ENCODE peak calls at places on chromosome 9, in eight cellular contexts. One of them, this sample, is unnamed.

GRCh38 chr9:115524467-115525059 is 406.6 kb upstream of the TNC start:
- DNase-seq in NCI-H460: peak
- DNase-seq in GM12892: no peak
- DNase-seq in activated T-cell treated with anti-CD3 and anti-CD28 coated beads, Interleukin-2, amount 50 U/mL, for 72 hours: peak
- DNase-seq in pons: peak
- DNase-seq in activated CD4-positive, alpha-beta T cell treated with anti-CD3 and anti-CD28 coated beads, Interleukin-2, amount 50 U/mL, for 24 hours: no peak
- DNase-seq in effector memory CD4-positive, alpha-beta T cell: no peak
- DNase-seq in tibial nerve: peak
- DNase-seq in this sample: no peak

GRCh38 chr9:114481789-114482188 is 23.5 kb downstream of the WHRN start:
- DNase-seq in tibial nerve: no peak
- DNase-seq in activated CD4-positive, alpha-beta T cell treated with anti-CD3 and anti-CD28 coated beads, Interleukin-2, amount 50 U/mL, for 24 hours: no peak
- DNase-seq in pons: no peak
- DNase-seq in NCI-H460: no peak
- DNase-seq in GM12892: no peak
- DNase-seq in effector memory CD4-positive, alpha-beta T cell: no peak
- DNase-seq in activated T-cell treated with anti-CD3 and anti-CD28 coated beads, Interleukin-2, amount 50 U/mL, for 72 hours: no peak
- DNase-seq in this sample: no peak

GRCh38 chr9:109579191-109579948 is 81.3 kb upstream of the PTPN3 start:
- DNase-seq in tibial nerve: no peak
- DNase-seq in pons: no peak
- DNase-seq in NCI-H460: no peak
- DNase-seq in activated T-cell treated with anti-CD3 and anti-CD28 coated beads, Interleukin-2, amount 50 U/mL, for 72 hours: no peak
- DNase-seq in GM12892: no peak
- DNase-seq in activated CD4-positive, alpha-beta T cell treated with anti-CD3 and anti-CD28 coated beads, Interleukin-2, amount 50 U/mL, for 24 hours: no peak
- DNase-seq in effector memory CD4-positive, alpha-beta T cell: no peak
- DNase-seq in this sample: no peak

GRCh38 chr9:82332774-82333152 is 344.2 kb downstream of the SPATA31D1 start:
- DNase-seq in GM12892: no peak
- DNase-seq in tibial nerve: no peak
- DNase-seq in activated T-cell treated with anti-CD3 and anti-CD28 coated beads, Interleukin-2, amount 50 U/mL, for 72 hours: no peak
- DNase-seq in effector memory CD4-positive, alpha-beta T cell: no peak
- DNase-seq in pons: no peak
- DNase-seq in activated CD4-positive, alpha-beta T cell treated with anti-CD3 and anti-CD28 coated beads, Interleukin-2, amount 50 U/mL, for 24 hours: no peak
- DNase-seq in NCI-H460: no peak
- DNase-seq in this sample: no peak

GRCh38 chr9:121222524-121223171 is 21.0 kb upstream of the RAB14 start:
- DNase-seq in pons: peak
- DNase-seq in GM12892: no peak
- DNase-seq in NCI-H460: peak
- DNase-seq in activated CD4-positive, alpha-beta T cell treated with anti-CD3 and anti-CD28 coated beads, Interleukin-2, amount 50 U/mL, for 24 hours: no peak
- DNase-seq in effector memory CD4-positive, alpha-beta T cell: no peak
- DNase-seq in activated T-cell treated with anti-CD3 and anti-CD28 coated beads, Interleukin-2, amount 50 U/mL, for 72 hours: no peak
- DNase-seq in tibial nerve: no peak
- DNase-seq in this sample: no peak

GRCh38 chr9:114486205-114486963 is 18.9 kb downstream of the WHRN start:
- DNase-seq in tibial nerve: no peak
- DNase-seq in activated CD4-positive, alpha-beta T cell treated with anti-CD3 and anti-CD28 coated beads, Interleukin-2, amount 50 U/mL, for 24 hours: no peak
- DNase-seq in pons: no peak
- DNase-seq in activated T-cell treated with anti-CD3 and anti-CD28 coated beads, Interleukin-2, amount 50 U/mL, for 72 hours: no peak
- DNase-seq in effector memory CD4-positive, alpha-beta T cell: no peak
- DNase-seq in NCI-H460: no peak
- DNase-seq in GM12892: no peak
- DNase-seq in this sample: no peak

GRCh38 chr9:88991066-88992030 is at the start of gene S1PR3:
- DNase-seq in activated CD4-positive, alpha-beta T cell treated with anti-CD3 and anti-CD28 coated beads, Interleukin-2, amount 50 U/mL, for 24 hours: no peak
- DNase-seq in activated T-cell treated with anti-CD3 and anti-CD28 coated beads, Interleukin-2, amount 50 U/mL, for 72 hours: peak
- DNase-seq in pons: no peak
- DNase-seq in effector memory CD4-positive, alpha-beta T cell: no peak
- DNase-seq in tibial nerve: peak
- DNase-seq in NCI-H460: no peak
- DNase-seq in GM12892: no peak
- DNase-seq in this sample: peak

GRCh38 chr9:7489018-7489417 is 310.6 kb downstream of the DMAC1 start:
- DNase-seq in activated T-cell treated with anti-CD3 and anti-CD28 coated beads, Interleukin-2, amount 50 U/mL, for 72 hours: no peak
- DNase-seq in effector memory CD4-positive, alpha-beta T cell: no peak
- DNase-seq in NCI-H460: no peak
- DNase-seq in activated CD4-positive, alpha-beta T cell treated with anti-CD3 and anti-CD28 coated beads, Interleukin-2, amount 50 U/mL, for 24 hours: no peak
- DNase-seq in pons: no peak
- DNase-seq in tibial nerve: peak
- DNase-seq in GM12892: no peak
- DNase-seq in this sample: peak

GRCh38 chr9:102273952-102274351 is 535.5 kb upstream of the GRIN3A start:
- DNase-seq in activated CD4-positive, alpha-beta T cell treated with anti-CD3 and anti-CD28 coated beads, Interleukin-2, amount 50 U/mL, for 24 hours: no peak
- DNase-seq in pons: no peak
- DNase-seq in tibial nerve: no peak
- DNase-seq in GM12892: no peak
- DNase-seq in effector memory CD4-positive, alpha-beta T cell: no peak
- DNase-seq in NCI-H460: no peak
- DNase-seq in activated T-cell treated with anti-CD3 and anti-CD28 coated beads, Interleukin-2, amount 50 U/mL, for 72 hours: no peak
- DNase-seq in this sample: no peak

GRCh38 chr9:133633681-133633990 is 2.5 kb upstream of the DBH start:
- DNase-seq in tibial nerve: no peak
- DNase-seq in GM12892: no peak
- DNase-seq in NCI-H460: no peak
- DNase-seq in effector memory CD4-positive, alpha-beta T cell: no peak
- DNase-seq in activated T-cell treated with anti-CD3 and anti-CD28 coated beads, Interleukin-2, amount 50 U/mL, for 72 hours: no peak
- DNase-seq in activated CD4-positive, alpha-beta T cell treated with anti-CD3 and anti-CD28 coated beads, Interleukin-2, amount 50 U/mL, for 24 hours: no peak
- DNase-seq in pons: no peak
- DNase-seq in this sample: no peak

GRCh38 chr9:121609845-121610637 is 41.4 kb upstream of the DAB2IP start:
- DNase-seq in NCI-H460: no peak
- DNase-seq in pons: no peak
- DNase-seq in effector memory CD4-positive, alpha-beta T cell: no peak
- DNase-seq in activated CD4-positive, alpha-beta T cell treated with anti-CD3 and anti-CD28 coated beads, Interleukin-2, amount 50 U/mL, for 24 hours: no peak
- DNase-seq in activated T-cell treated with anti-CD3 and anti-CD28 coated beads, Interleukin-2, amount 50 U/mL, for 72 hours: no peak
- DNase-seq in tibial nerve: no peak
- DNase-seq in GM12892: no peak
- DNase-seq in this sample: no peak

GRCh38 chr9:121369595-121370265 is at the start of gene STOM:
- DNase-seq in NCI-H460: peak
- DNase-seq in tibial nerve: peak
- DNase-seq in activated CD4-positive, alpha-beta T cell treated with anti-CD3 and anti-CD28 coated beads, Interleukin-2, amount 50 U/mL, for 24 hours: no peak
- DNase-seq in effector memory CD4-positive, alpha-beta T cell: peak
- DNase-seq in pons: peak
- DNase-seq in GM12892: no peak
- DNase-seq in activated T-cell treated with anti-CD3 and anti-CD28 coated beads, Interleukin-2, amount 50 U/mL, for 72 hours: peak
- DNase-seq in this sample: peak

GRCh38 chr9:16341176-16341575 is 529.3 kb downstream of the BNC2 start:
- DNase-seq in pons: no peak
- DNase-seq in NCI-H460: no peak
- DNase-seq in activated CD4-positive, alpha-beta T cell treated with anti-CD3 and anti-CD28 coated beads, Interleukin-2, amount 50 U/mL, for 24 hours: no peak
- DNase-seq in GM12892: no peak
- DNase-seq in effector memory CD4-positive, alpha-beta T cell: no peak
- DNase-seq in activated T-cell treated with anti-CD3 and anti-CD28 coated beads, Interleukin-2, amount 50 U/mL, for 72 hours: no peak
- DNase-seq in tibial nerve: no peak
- DNase-seq in this sample: no peak

GRCh38 chr9:136372561-136373299 is 739 bp downstream of the CARD9 start:
- DNase-seq in activated CD4-positive, alpha-beta T cell treated with anti-CD3 and anti-CD28 coated beads, Interleukin-2, amount 50 U/mL, for 24 hours: no peak
- DNase-seq in GM12892: no peak
- DNase-seq in pons: peak
- DNase-seq in tibial nerve: peak
- DNase-seq in effector memory CD4-positive, alpha-beta T cell: no peak
- DNase-seq in activated T-cell treated with anti-CD3 and anti-CD28 coated beads, Interleukin-2, amount 50 U/mL, for 72 hours: no peak
- DNase-seq in NCI-H460: no peak
- DNase-seq in this sample: peak

GRCh38 chr9:123355761-123356520 is at the start of gene CRB2:
- DNase-seq in NCI-H460: no peak
- DNase-seq in pons: no peak
- DNase-seq in activated T-cell treated with anti-CD3 and anti-CD28 coated beads, Interleukin-2, amount 50 U/mL, for 72 hours: no peak
- DNase-seq in GM12892: peak
- DNase-seq in effector memory CD4-positive, alpha-beta T cell: no peak
- DNase-seq in activated CD4-positive, alpha-beta T cell treated with anti-CD3 and anti-CD28 coated beads, Interleukin-2, amount 50 U/mL, for 24 hours: no peak
- DNase-seq in tibial nerve: no peak
- DNase-seq in this sample: no peak

GRCh38 chr9:132731230-132731629 is 61.0 kb downstream of the GTF3C4 start:
- DNase-seq in activated CD4-positive, alpha-beta T cell treated with anti-CD3 and anti-CD28 coated beads, Interleukin-2, amount 50 U/mL, for 24 hours: no peak
- DNase-seq in tibial nerve: no peak
- DNase-seq in activated T-cell treated with anti-CD3 and anti-CD28 coated beads, Interleukin-2, amount 50 U/mL, for 72 hours: no peak
- DNase-seq in NCI-H460: no peak
- DNase-seq in GM12892: no peak
- DNase-seq in pons: no peak
- DNase-seq in effector memory CD4-positive, alpha-beta T cell: no peak
- DNase-seq in this sample: no peak

GRCh38 chr9:16358751-16359150 is 511.7 kb downstream of the BNC2 start:
- DNase-seq in activated T-cell treated with anti-CD3 and anti-CD28 coated beads, Interleukin-2, amount 50 U/mL, for 72 hours: no peak
- DNase-seq in effector memory CD4-positive, alpha-beta T cell: no peak
- DNase-seq in GM12892: no peak
- DNase-seq in NCI-H460: no peak
- DNase-seq in pons: no peak
- DNase-seq in tibial nerve: no peak
- DNase-seq in activated CD4-positive, alpha-beta T cell treated with anti-CD3 and anti-CD28 coated beads, Interleukin-2, amount 50 U/mL, for 24 hours: no peak
- DNase-seq in this sample: no peak

GRCh38 chr9:131473891-131474290 is 28.8 kb upstream of the POMT1 start:
- DNase-seq in effector memory CD4-positive, alpha-beta T cell: no peak
- DNase-seq in activated T-cell treated with anti-CD3 and anti-CD28 coated beads, Interleukin-2, amount 50 U/mL, for 72 hours: no peak
- DNase-seq in GM12892: no peak
- DNase-seq in activated CD4-positive, alpha-beta T cell treated with anti-CD3 and anti-CD28 coated beads, Interleukin-2, amount 50 U/mL, for 24 hours: no peak
- DNase-seq in pons: no peak
- DNase-seq in NCI-H460: no peak
- DNase-seq in tibial nerve: no peak
- DNase-seq in this sample: no peak

GRCh38 chr9:25677301-25678146 is 720 bp downstream of the TUSC1 start:
- DNase-seq in activated CD4-positive, alpha-beta T cell treated with anti-CD3 and anti-CD28 coated beads, Interleukin-2, amount 50 U/mL, for 24 hours: no peak
- DNase-seq in activated T-cell treated with anti-CD3 and anti-CD28 coated beads, Interleukin-2, amount 50 U/mL, for 72 hours: peak
- DNase-seq in GM12892: no peak
- DNase-seq in NCI-H460: peak
- DNase-seq in tibial nerve: peak
- DNase-seq in pons: peak
- DNase-seq in effector memory CD4-positive, alpha-beta T cell: no peak
- DNase-seq in this sample: peak

GRCh38 chr9:4020747-4021296 is 279.0 kb downstream of the GLIS3 start:
- DNase-seq in tibial nerve: no peak
- DNase-seq in GM12892: no peak
- DNase-seq in activated CD4-positive, alpha-beta T cell treated with anti-CD3 and anti-CD28 coated beads, Interleukin-2, amount 50 U/mL, for 24 hours: no peak
- DNase-seq in NCI-H460: no peak
- DNase-seq in activated T-cell treated with anti-CD3 and anti-CD28 coated beads, Interleukin-2, amount 50 U/mL, for 72 hours: no peak
- DNase-seq in effector memory CD4-positive, alpha-beta T cell: no peak
- DNase-seq in pons: no peak
- DNase-seq in this sample: no peak

GRCh38 chr9:130638278-130639118 is 25.9 kb upstream of the PRDM12 start:
- DNase-seq in effector memory CD4-positive, alpha-beta T cell: no peak
- DNase-seq in tibial nerve: no peak
- DNase-seq in activated CD4-positive, alpha-beta T cell treated with anti-CD3 and anti-CD28 coated beads, Interleukin-2, amount 50 U/mL, for 24 hours: no peak
- DNase-seq in pons: no peak
- DNase-seq in GM12892: no peak
- DNase-seq in NCI-H460: no peak
- DNase-seq in activated T-cell treated with anti-CD3 and anti-CD28 coated beads, Interleukin-2, amount 50 U/mL, for 72 hours: no peak
- DNase-seq in this sample: no peak

GRCh38 chr9:84141762-84142370 is 161.3 kb downstream of the RMI1 start:
- DNase-seq in activated T-cell treated with anti-CD3 and anti-CD28 coated beads, Interleukin-2, amount 50 U/mL, for 72 hours: no peak
- DNase-seq in tibial nerve: no peak
- DNase-seq in activated CD4-positive, alpha-beta T cell treated with anti-CD3 and anti-CD28 coated beads, Interleukin-2, amount 50 U/mL, for 24 hours: no peak
- DNase-seq in NCI-H460: no peak
- DNase-seq in pons: no peak
- DNase-seq in GM12892: no peak
- DNase-seq in effector memory CD4-positive, alpha-beta T cell: no peak
- DNase-seq in this sample: no peak

GRCh38 chr9:3887798-3888495 is 362.1 kb upstream of the RFX3 start:
- DNase-seq in tibial nerve: no peak
- DNase-seq in activated T-cell treated with anti-CD3 and anti-CD28 coated beads, Interleukin-2, amount 50 U/mL, for 72 hours: no peak
- DNase-seq in activated CD4-positive, alpha-beta T cell treated with anti-CD3 and anti-CD28 coated beads, Interleukin-2, amount 50 U/mL, for 24 hours: no peak
- DNase-seq in NCI-H460: no peak
- DNase-seq in effector memory CD4-positive, alpha-beta T cell: no peak
- DNase-seq in GM12892: no peak
- DNase-seq in pons: no peak
- DNase-seq in this sample: no peak

GRCh38 chr9:86642721-86643120 is 288.5 kb upstream of the TUT7 start:
- DNase-seq in activated T-cell treated with anti-CD3 and anti-CD28 coated beads, Interleukin-2, amount 50 U/mL, for 72 hours: no peak
- DNase-seq in NCI-H460: no peak
- DNase-seq in tibial nerve: no peak
- DNase-seq in effector memory CD4-positive, alpha-beta T cell: no peak
- DNase-seq in activated CD4-positive, alpha-beta T cell treated with anti-CD3 and anti-CD28 coated beads, Interleukin-2, amount 50 U/mL, for 24 hours: no peak
- DNase-seq in GM12892: no peak
- DNase-seq in pons: no peak
- DNase-seq in this sample: no peak

GRCh38 chr9:107485451-107486043 is 4.0 kb downstream of the KLF4 start:
- DNase-seq in tibial nerve: no peak
- DNase-seq in effector memory CD4-positive, alpha-beta T cell: no peak
- DNase-seq in activated CD4-positive, alpha-beta T cell treated with anti-CD3 and anti-CD28 coated beads, Interleukin-2, amount 50 U/mL, for 24 hours: no peak
- DNase-seq in activated T-cell treated with anti-CD3 and anti-CD28 coated beads, Interleukin-2, amount 50 U/mL, for 72 hours: no peak
- DNase-seq in NCI-H460: no peak
- DNase-seq in pons: no peak
- DNase-seq in GM12892: no peak
- DNase-seq in this sample: no peak

GRCh38 chr9:77648458-77649108 is 461 bp upstream of the GNA14 start:
- DNase-seq in activated CD4-positive, alpha-beta T cell treated with anti-CD3 and anti-CD28 coated beads, Interleukin-2, amount 50 U/mL, for 24 hours: no peak
- DNase-seq in NCI-H460: no peak
- DNase-seq in activated T-cell treated with anti-CD3 and anti-CD28 coated beads, Interleukin-2, amount 50 U/mL, for 72 hours: peak
- DNase-seq in tibial nerve: no peak
- DNase-seq in GM12892: no peak
- DNase-seq in effector memory CD4-positive, alpha-beta T cell: no peak
- DNase-seq in pons: peak
- DNase-seq in this sample: peak

GRCh38 chr9:106528158-106528557 is 334.8 kb upstream of the ZNF462 start:
- DNase-seq in GM12892: no peak
- DNase-seq in pons: peak
- DNase-seq in effector memory CD4-positive, alpha-beta T cell: no peak
- DNase-seq in activated CD4-positive, alpha-beta T cell treated with anti-CD3 and anti-CD28 coated beads, Interleukin-2, amount 50 U/mL, for 24 hours: no peak
- DNase-seq in tibial nerve: no peak
- DNase-seq in activated T-cell treated with anti-CD3 and anti-CD28 coated beads, Interleukin-2, amount 50 U/mL, for 72 hours: no peak
- DNase-seq in NCI-H460: no peak
- DNase-seq in this sample: no peak

GRCh38 chr9:97059661-97060060 is 20.7 kb upstream of the CTSV start:
- DNase-seq in GM12892: no peak
- DNase-seq in NCI-H460: no peak
- DNase-seq in tibial nerve: no peak
- DNase-seq in effector memory CD4-positive, alpha-beta T cell: no peak
- DNase-seq in activated T-cell treated with anti-CD3 and anti-CD28 coated beads, Interleukin-2, amount 50 U/mL, for 72 hours: peak
- DNase-seq in activated CD4-positive, alpha-beta T cell treated with anti-CD3 and anti-CD28 coated beads, Interleukin-2, amount 50 U/mL, for 24 hours: no peak
- DNase-seq in pons: no peak
- DNase-seq in this sample: no peak

GRCh38 chr9:110116543-110116885 is 91.4 kb downstream of the C9orf152 start:
- DNase-seq in NCI-H460: peak
- DNase-seq in activated CD4-positive, alpha-beta T cell treated with anti-CD3 and anti-CD28 coated beads, Interleukin-2, amount 50 U/mL, for 24 hours: no peak
- DNase-seq in GM12892: no peak
- DNase-seq in activated T-cell treated with anti-CD3 and anti-CD28 coated beads, Interleukin-2, amount 50 U/mL, for 72 hours: no peak
- DNase-seq in tibial nerve: no peak
- DNase-seq in pons: no peak
- DNase-seq in effector memory CD4-positive, alpha-beta T cell: no peak
- DNase-seq in this sample: no peak

GRCh38 chr9:108859459-108860114 is 2.5 kb upstream of the ACTL7A start:
- DNase-seq in activated CD4-positive, alpha-beta T cell treated with anti-CD3 and anti-CD28 coated beads, Interleukin-2, amount 50 U/mL, for 24 hours: no peak
- DNase-seq in tibial nerve: no peak
- DNase-seq in activated T-cell treated with anti-CD3 and anti-CD28 coated beads, Interleukin-2, amount 50 U/mL, for 72 hours: peak
- DNase-seq in effector memory CD4-positive, alpha-beta T cell: no peak
- DNase-seq in NCI-H460: no peak
- DNase-seq in pons: no peak
- DNase-seq in GM12892: no peak
- DNase-seq in this sample: no peak

GRCh38 chr9:105237246-105237645 is 7.2 kb upstream of the SLC44A1 start:
- DNase-seq in pons: no peak
- DNase-seq in activated T-cell treated with anti-CD3 and anti-CD28 coated beads, Interleukin-2, amount 50 U/mL, for 72 hours: no peak
- DNase-seq in activated CD4-positive, alpha-beta T cell treated with anti-CD3 and anti-CD28 coated beads, Interleukin-2, amount 50 U/mL, for 24 hours: no peak
- DNase-seq in effector memory CD4-positive, alpha-beta T cell: no peak
- DNase-seq in GM12892: no peak
- DNase-seq in tibial nerve: no peak
- DNase-seq in NCI-H460: no peak
- DNase-seq in this sample: no peak

GRCh38 chr9:73995836-73996235 is 501.3 kb upstream of the RORB start:
- DNase-seq in NCI-H460: no peak
- DNase-seq in activated CD4-positive, alpha-beta T cell treated with anti-CD3 and anti-CD28 coated beads, Interleukin-2, amount 50 U/mL, for 24 hours: no peak
- DNase-seq in pons: peak
- DNase-seq in GM12892: no peak
- DNase-seq in activated T-cell treated with anti-CD3 and anti-CD28 coated beads, Interleukin-2, amount 50 U/mL, for 72 hours: no peak
- DNase-seq in tibial nerve: no peak
- DNase-seq in effector memory CD4-positive, alpha-beta T cell: no peak
- DNase-seq in this sample: no peak

GRCh38 chr9:136720887-136721338 is 8.5 kb downstream of the DIPK1B start:
- DNase-seq in activated CD4-positive, alpha-beta T cell treated with anti-CD3 and anti-CD28 coated beads, Interleukin-2, amount 50 U/mL, for 24 hours: no peak
- DNase-seq in GM12892: no peak
- DNase-seq in activated T-cell treated with anti-CD3 and anti-CD28 coated beads, Interleukin-2, amount 50 U/mL, for 72 hours: no peak
- DNase-seq in NCI-H460: no peak
- DNase-seq in pons: no peak
- DNase-seq in effector memory CD4-positive, alpha-beta T cell: no peak
- DNase-seq in tibial nerve: no peak
- DNase-seq in this sample: no peak

GRCh38 chr9:75140261-75140660 is 51.9 kb downstream of the OSTF1 start:
- DNase-seq in pons: no peak
- DNase-seq in NCI-H460: no peak
- DNase-seq in activated T-cell treated with anti-CD3 and anti-CD28 coated beads, Interleukin-2, amount 50 U/mL, for 72 hours: no peak
- DNase-seq in GM12892: no peak
- DNase-seq in activated CD4-positive, alpha-beta T cell treated with anti-CD3 and anti-CD28 coated beads, Interleukin-2, amount 50 U/mL, for 24 hours: no peak
- DNase-seq in tibial nerve: no peak
- DNase-seq in effector memory CD4-positive, alpha-beta T cell: no peak
- DNase-seq in this sample: no peak